ENCODE peak calls at places on chromosome 1, in ten cellular contexts. H is AG08395; I is GM10248; K is NCI-H1105; Y is cardiac fibroblast; D is stimulated activated CD4-positive, alpha-beta T cell treated with anti-CD3 and anti-CD28 coated beads, Interleukin-4, amount 100 ng/mL, for 48 hours; O is NCI-H524; R is choroid plexus epithelial cell; L is breast epithelium; A is T-helper 22 cell. V is an unnamed sample.

GRCh38 chr1:220565670-220566069 is 37.7 kb downstream of the MARK1 start:
- DNase-seq in A (no peak), R (no peak), K (no peak), Y (no peak), D (no peak), L (no peak), O (no peak), H (no peak), I (no peak), V (no peak)

GRCh38 chr1:188715566-188715965 is 1762.1 kb downstream of the BRINP3 start:
- DNase-seq in K (no peak), I (no peak), R (peak; percentile 21), O (peak; percentile 10), A (no peak), Y (no peak), H (no peak), D (no peak), L (no peak), V (no peak)

GRCh38 chr1:66282885-66283284 is 251.1 kb upstream of the SGIP1 start:
- DNase-seq in O (no peak), R (no peak), K (no peak), I (no peak), Y (no peak), H (no peak), D (no peak), A (no peak), L (no peak), V (no peak)

GRCh38 chr1:9728451-9729295 is 77.1 kb downstream of the PIK3CD start:
- DNase-seq in K (no peak), A (no peak), O (no peak), R (no peak), L (no peak), I (no peak), D (peak; percentile 55), H (no peak), Y (no peak), V (no peak)

GRCh38 chr1:85048296-85049064 is at the start of gene MCOLN3:
- DNase-seq in I (peak; percentile 66), O (peak; percentile 47), H (peak; percentile 10), K (peak; percentile 49), D (peak; percentile 12), L (no peak), Y (no peak), R (no peak), A (no peak), V (peak; percentile 36)

GRCh38 chr1:172719066-172719627 is 60.2 kb downstream of the FASLG start:
- DNase-seq in D (no peak), L (no peak), O (no peak), Y (no peak), R (no peak), K (no peak), I (no peak), H (no peak), A (no peak), V (no peak)

GRCh38 chr1:41109316-41110263 is 88.1 kb upstream of the SLFNL1 start:
- DNase-seq in O (no peak), I (no peak), D (no peak), R (peak; percentile 97), K (no peak), A (no peak), L (no peak), Y (peak; percentile 96), H (peak; percentile 81), V (peak; percentile 64)

GRCh38 chr1:54950361-54951163 is 29.9 kb upstream of the TMEM61 start:
- DNase-seq in Y (peak; percentile 92), H (peak; percentile 87), D (peak; percentile 45), A (no peak), L (peak; percentile 76), O (peak; percentile 69), I (peak; percentile 74), K (peak; percentile 41), R (peak; percentile 93), V (peak; percentile 69)

GRCh38 chr1:41382531-41383090 is 21.4 kb downstream of the FOXO6 start:
- DNase-seq in Y (peak; percentile 51), K (no peak), R (no peak), O (no peak), H (peak; percentile 70), I (no peak), L (no peak), A (no peak), D (no peak), V (peak; percentile 80)

GRCh38 chr1:174726167-174726879 is 273.4 kb upstream of the CACYBP start:
- DNase-seq in K (no peak), H (peak; percentile 22), D (no peak), R (peak; percentile 72), A (no peak), I (no peak), O (peak; percentile 5), Y (peak; percentile 59), L (no peak), V (peak; percentile 9)

GRCh38 chr1:26094677-26095383 is 16.8 kb upstream of the PDIK1L start:
- DNase-seq in O (peak; percentile 84), K (no peak), D (no peak), L (no peak), Y (peak; percentile 80), R (peak; percentile 66), I (no peak), H (peak; percentile 22), A (no peak), V (no peak)

GRCh38 chr1:188089461-188089860 is 1260.7 kb downstream of the PLA2G4A start:
- DNase-seq in L (no peak), D (no peak), I (no peak), K (no peak), H (no peak), Y (peak; percentile 8), O (no peak), A (no peak), R (peak; percentile 57), V (no peak)

GRCh38 chr1:213409971-213410370 is 358.9 kb downstream of the RPS6KC1 start:
- DNase-seq in D (no peak), K (no peak), A (no peak), H (no peak), Y (no peak), O (no peak), L (no peak), I (no peak), R (no peak), V (no peak)

GRCh38 chr1:245361056-245361455 is 206.3 kb downstream of the KIF26B start:
- DNase-seq in L (no peak), Y (no peak), D (no peak), H (no peak), O (no peak), A (no peak), I (no peak), K (no peak), R (no peak), V (no peak)

GRCh38 chr1:46399307-46399706 is 5.2 kb downstream of the FAAH start:
- DNase-seq in I (no peak), A (no peak), H (no peak), O (no peak), R (no peak), L (no peak), Y (no peak), D (no peak), K (no peak), V (no peak)

GRCh38 chr1:240417317-240417716 is 194.6 kb downstream of the GREM2 start:
- DNase-seq in D (no peak), Y (no peak), O (no peak), I (no peak), L (no peak), H (peak; percentile 50), R (no peak), K (no peak), A (no peak), V (peak; percentile 16)

GRCh38 chr1:111963985-111964738 is 25.3 kb downstream of the KCND3 start:
- DNase-seq in D (no peak), Y (no peak), H (no peak), K (peak; percentile 11), R (no peak), O (no peak), L (no peak), A (no peak), I (no peak), V (no peak)

GRCh38 chr1:167486090-167486824 is 32.1 kb downstream of the CD247 start:
- DNase-seq in O (no peak), I (no peak), H (no peak), L (no peak), K (no peak), D (no peak), A (no peak), R (peak; percentile 4), Y (peak; percentile 13), V (peak; percentile 23)

GRCh38 chr1:184299076-184299790 is 87.6 kb upstream of the C1orf21 start:
- DNase-seq in L (no peak), H (peak; percentile 81), K (peak; percentile 83), I (no peak), Y (peak; percentile 73), D (no peak), R (peak; percentile 78), A (no peak), O (peak; percentile 94), V (peak; percentile 53)

GRCh38 chr1:4653796-4654715 is at the start of gene AJAP1:
- DNase-seq in A (no peak), O (no peak), D (no peak), R (no peak), H (no peak), Y (no peak), I (no peak), L (no peak), K (no peak), V (no peak)

GRCh38 chr1:220881918-220882891 is 3.0 kb downstream of the HLX start:
- DNase-seq in O (no peak), Y (peak; percentile 82), R (peak; percentile 67), L (no peak), D (no peak), A (no peak), K (no peak), H (no peak), I (peak; percentile 9), V (peak; percentile 38)

GRCh38 chr1:189657715-189658114 is 819.9 kb downstream of the BRINP3 start:
- DNase-seq in R (no peak), K (no peak), O (no peak), D (no peak), Y (no peak), H (no peak), A (no peak), L (no peak), I (no peak), V (no peak)

V was measured in AG08396.